ENCODE peak calls at places on chromosomes 16 and 17, in seven cellular contexts. X is CD4-positive, alpha-beta memory T cell; W is colonic mucosa; B is esophagus squamous epithelium; Y is tibial artery; G is A549; V is heart right ventricle. T is an unnamed sample. For H3K4me1, the result is how much of the 10 kb centered on the place peaks cover.

GRCh38 chr16:73713301-73713700 is 583.3 kb upstream of the PSMD7 start:
- DNase-seq in X (no peak), W (no peak), B (no peak), Y (no peak), G (no peak), V (no peak), T (no peak)

GRCh38 chr17:8264320-8264719 is 15.2 kb downstream of the PFAS start:
- DNase-seq in X (no peak), W (no peak), B (no peak), Y (no peak), G (no peak), V (no peak), T (no peak)

GRCh38 chr17:44004761-44005526 is 522 bp downstream of the NAGS start:
- DNase-seq in X (peak), W (peak), B (no peak), Y (no peak), G (no peak), V (no peak), T (no peak)

GRCh38 chr17:55432358-55433028 is 10.9 kb upstream of the MMD start:
- DNase-seq in X (no peak), W (no peak), B (no peak), Y (no peak), G (no peak), V (no peak), T (no peak)

GRCh38 chr16:75566889-75567255 is 693 bp downstream of the GABARAPL2 start:
- DNase-seq in X (peak), W (peak), B (no peak), Y (no peak), G (no peak), V (no peak), T (no peak)

GRCh38 chr17:416293-417206 is 63.9 kb upstream of the RPH3AL start:
- DNase-seq in X (peak), W (no peak), B (no peak), Y (no peak), G (no peak), V (no peak), T (no peak)

GRCh38 chr17:42809250-42809649 is 10.6 kb downstream of the CNTD1 start:
- DNase-seq in X (no peak), W (no peak), B (no peak), Y (peak), G (peak), V (no peak), T (no peak)

GRCh38 chr16:19858006-19858653 is 26.5 kb downstream of the GPRC5B start:
- DNase-seq in X (no peak), W (no peak), B (no peak), Y (no peak), G (no peak), V (no peak), T (no peak)

GRCh38 chr17:61413654-61414133 is 14.1 kb downstream of the TBX2 start:
- DNase-seq in X (no peak), W (no peak), B (no peak), Y (no peak), G (no peak), V (no peak), T (peak)

GRCh38 chr17:1562178-1562643 is 381 bp downstream of the PITPNA start:
- DNase-seq in X (no peak), W (peak), B (no peak), Y (no peak), G (peak), V (peak), T (peak)

GRCh38 chr17:75888484-75888883 is 8.3 kb downstream of the TRIM65 start:
- DNase-seq in X (no peak), W (no peak), B (no peak), Y (no peak), G (no peak), V (no peak), T (no peak)

GRCh38 chr16:57196276-57196675 is 10.1 kb downstream of the RSPRY1 start:
- DNase-seq in X (no peak), W (no peak), B (no peak), Y (no peak), G (no peak), V (no peak), T (no peak)

GRCh38 chr17:39674702-39675389 is 6.6 kb downstream of the PNMT start:
- DNase-seq in X (no peak), W (peak), B (no peak), Y (peak), G (no peak), V (no peak), T (no peak)

GRCh38 chr16:28163699-28164584 is 47.8 kb downstream of the XPO6 start:
- DNase-seq in X (no peak), W (no peak), B (no peak), Y (no peak), G (no peak), V (no peak), T (no peak)

GRCh38 chr16:47072158-47072557 is 71.6 kb downstream of the NETO2 start:
- DNase-seq in X (no peak), W (no peak), B (no peak), Y (no peak), G (no peak), V (no peak), T (no peak)

GRCh38 chr16:48965391-48965790 is 316.2 kb downstream of the CBLN1 start:
- DNase-seq in X (no peak), W (no peak), B (no peak), Y (no peak), G (no peak), V (no peak), T (no peak)

GRCh38 chr16:22663389-22664064 is 150.4 kb upstream of the HS3ST2 start:
- DNase-seq in X (no peak), W (no peak), B (no peak), Y (no peak), G (no peak), V (no peak), T (no peak)

GRCh38 chr16:4391635-4392381 is 20.2 kb downstream of the VASN start:
- DNase-seq in X (no peak), W (no peak), B (no peak), Y (no peak), G (no peak), V (no peak), T (no peak)

GRCh38 chr17:6507535-6507934 is 48.8 kb downstream of the PITPNM3 start:
- DNase-seq in X (no peak), W (peak), B (no peak), Y (no peak), G (peak), V (no peak), T (no peak)

GRCh38 chr16:31052131-31052530 is 18.8 kb downstream of the STX4 start:
- DNase-seq in X (no peak), W (no peak), B (no peak), Y (peak), G (peak), V (no peak), T (peak)

GRCh38 chr16:63080736-63081135 is 1044.5 kb upstream of the CDH8 start:
- DNase-seq in X (no peak), W (no peak), B (no peak), Y (no peak), G (no peak), V (no peak), T (no peak)

GRCh38 chr17:10265100-10265810 is 66.8 kb upstream of the GAS7 start:
- DNase-seq in X (no peak), W (no peak), B (no peak), Y (no peak), G (no peak), V (no peak), T (no peak)

GRCh38 chr17:27630607-27631408 is at the start of gene LGALS9:
- DNase-seq in X (peak), W (peak), B (no peak), Y (no peak), G (no peak), V (peak), T (peak)

GRCh38 chr16:50278251-50278650 is 11.9 kb downstream of the ADCY7 start:
- DNase-seq in X (no peak), W (no peak), B (no peak), Y (no peak), G (no peak), V (no peak), T (no peak)

GRCh38 chr16:73059779-73060178 is 11.9 kb upstream of the ZFHX3 start:
- DNase-seq in X (no peak), W (no peak), B (no peak), Y (no peak), G (no peak), V (no peak), T (no peak)

GRCh38 chr17:2905697-2906595 is 109.7 kb downstream of the RAP1GAP2 start:
- DNase-seq in X (no peak), W (no peak), B (no peak), Y (no peak), G (no peak), V (peak), T (no peak)

GRCh38 chr16:47461598-47462266 is 601 bp downstream of the PHKB start:
- DNase-seq in X (peak), W (peak), B (no peak), Y (no peak), G (peak), V (no peak), T (peak)

GRCh38 chr16:55462241-55462640 is 16.8 kb upstream of the MMP2 start:
- DNase-seq in X (no peak), W (no peak), B (no peak), Y (no peak), G (no peak), V (no peak), T (no peak)

GRCh38 chr16:55465077-55465896 is 13.7 kb upstream of the MMP2 start:
- DNase-seq in X (peak), W (peak), B (peak), Y (peak), G (peak), V (peak), T (peak)

GRCh38 chr16:55467898-55468297 is 11.1 kb upstream of the MMP2 start:
- DNase-seq in X (no peak), W (no peak), B (no peak), Y (no peak), G (no peak), V (no peak), T (no peak)

GRCh38 chr16:55466209-55466608 is 12.8 kb upstream of the MMP2 start:
- DNase-seq in X (no peak), W (no peak), B (no peak), Y (no peak), G (no peak), V (no peak), T (no peak)

GRCh38 chr16:55464375-55464774 is 14.6 kb upstream of the MMP2 start:
- DNase-seq in X (no peak), W (no peak), B (no peak), Y (no peak), G (no peak), V (no peak), T (no peak)
- H3K27ac ChIP-seq in X (no peak), W (no peak), B (no peak), Y (no peak), G (no peak), V (no peak), T (no peak)

DNA sequence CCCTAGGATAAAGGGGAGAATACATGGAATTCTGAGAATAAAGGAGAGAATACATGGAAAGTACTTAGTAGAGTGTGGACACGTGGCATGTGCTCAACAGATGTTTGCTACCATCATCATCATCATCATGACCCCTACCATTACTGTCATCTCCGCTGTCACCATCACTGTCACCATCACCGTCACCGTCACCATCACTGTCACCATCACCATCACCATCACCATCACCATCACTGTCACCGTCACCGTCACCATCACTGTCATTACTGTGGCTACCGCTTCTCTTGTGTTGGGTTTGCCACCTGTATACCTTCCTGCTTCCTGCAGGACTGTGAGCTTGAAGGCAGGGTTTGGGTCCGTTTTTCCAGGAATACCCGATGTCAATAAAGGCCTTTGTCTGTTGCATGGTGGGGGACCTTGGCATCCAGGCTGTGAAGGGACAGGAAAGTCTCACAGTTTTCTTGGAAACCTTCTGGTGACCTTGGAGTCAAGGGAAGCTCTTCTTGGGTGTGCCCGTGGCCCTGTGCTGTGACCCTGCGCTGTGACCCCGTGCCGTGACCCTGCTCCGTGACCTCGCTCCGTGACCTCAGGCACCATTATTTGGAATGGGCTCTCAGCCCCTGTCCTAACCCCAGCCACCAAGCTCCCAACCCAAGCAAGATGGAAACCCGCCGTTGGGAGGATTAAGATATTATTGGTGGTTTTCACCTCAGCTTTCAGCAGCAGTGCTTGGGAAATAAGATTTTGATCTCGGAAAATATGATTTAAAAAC is 14.4 kb downstream of the CMIP start:
- DNase-seq in X (no peak), W (no peak), B (no peak), Y (no peak), G (no peak), V (no peak), T (no peak)
- H3K4me1 ChIP-seq in X (under half), W (under half), B (half or more), Y (under half), G (half or more), V (under half), T (under half)

DNA sequence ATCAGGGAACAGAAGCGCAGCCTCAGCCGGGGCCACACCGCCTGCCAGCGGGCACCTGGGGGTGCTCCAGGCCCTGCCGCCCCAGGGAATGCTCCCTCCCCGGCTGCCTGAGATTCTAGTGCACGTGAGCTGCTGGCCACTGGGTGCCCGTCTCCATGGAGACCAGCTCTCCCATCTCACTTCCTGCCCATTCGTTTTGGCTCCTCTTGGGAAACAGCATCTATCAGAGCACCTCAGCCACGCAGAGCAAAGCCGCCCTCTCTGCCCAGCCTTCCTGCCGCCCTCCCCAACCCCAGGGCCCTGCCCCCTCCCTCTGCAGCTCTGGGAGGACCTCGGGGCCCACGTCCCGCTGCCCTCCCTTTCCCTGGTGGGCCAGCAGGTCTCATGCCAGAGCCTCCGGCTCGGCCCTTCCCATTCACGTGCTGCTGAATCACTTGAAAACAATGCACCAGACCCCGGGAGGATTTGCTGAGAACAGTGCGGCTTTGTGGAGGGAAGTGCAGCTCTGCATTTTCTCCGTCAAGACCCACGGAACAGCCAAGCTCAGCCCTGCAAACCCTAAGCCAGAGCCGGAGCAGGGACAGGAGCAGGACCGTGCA is 19.4 kb downstream of the CEP295NL start:
- DNase-seq in X (no peak), W (peak), B (no peak), Y (peak), G (peak), V (peak), T (peak)
- H3K4me3 ChIP-seq in X (no peak), W (no peak), B (peak), Y (peak), G (peak), V (peak), T (no peak)

GRCh38 chr17:13395346-13395745 is 206.4 kb downstream of the HS3ST3A1 start:
- DNase-seq in X (no peak), W (no peak), B (no peak), Y (no peak), G (no peak), V (no peak), T (no peak)

GRCh38 chr17:13398853-13399252 is 202.9 kb downstream of the HS3ST3A1 start:
- DNase-seq in X (no peak), W (no peak), B (no peak), Y (no peak), G (no peak), V (no peak), T (no peak)

GRCh38 chr17:13393841-13394710 is 207.7 kb downstream of the HS3ST3A1 start:
- DNase-seq in X (no peak), W (no peak), B (no peak), Y (no peak), G (no peak), V (no peak), T (no peak)

GRCh38 chr17:13398091-13398490 is 203.6 kb downstream of the HS3ST3A1 start:
- DNase-seq in X (no peak), W (no peak), B (no peak), Y (no peak), G (no peak), V (no peak), T (no peak)

DNA sequence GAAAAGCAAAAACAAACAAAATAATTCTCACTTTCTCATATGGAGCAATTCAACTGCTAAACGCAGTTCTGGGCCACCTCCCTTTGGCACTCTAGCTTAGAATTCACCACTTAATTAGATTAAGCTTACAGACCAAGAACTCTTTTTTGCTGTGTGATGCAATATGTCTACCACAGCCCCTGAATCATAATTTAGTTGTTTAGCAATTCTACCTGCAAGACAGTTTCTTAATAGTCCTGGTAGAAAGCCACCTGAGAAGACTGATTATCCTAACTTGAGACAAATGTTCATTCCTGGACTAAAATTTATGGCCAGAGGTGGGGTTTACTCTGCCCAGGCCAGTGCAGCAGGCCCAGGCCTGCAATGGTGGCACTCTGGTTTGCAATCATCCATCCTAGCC is 205.9 kb downstream of the HS3ST3A1 start:
- DNase-seq in X (no peak), W (no peak), B (no peak), Y (no peak), G (no peak), V (no peak), T (no peak)
- H3K27ac ChIP-seq in X (no peak), W (no peak), B (peak), Y (no peak), G (no peak), V (no peak), T (no peak)

GRCh38 chr17:57275365-57275764 is 19.0 kb downstream of the MSI2 start:
- DNase-seq in X (no peak), W (no peak), B (no peak), Y (no peak), G (no peak), V (no peak), T (no peak)

GRCh38 chr17:57278740-57279387 is 22.5 kb downstream of the MSI2 start:
- DNase-seq in X (no peak), W (no peak), B (no peak), Y (no peak), G (no peak), V (no peak), T (no peak)

GRCh38 chr17:57277923-57278604 is 21.7 kb downstream of the MSI2 start:
- DNase-seq in X (no peak), W (no peak), B (no peak), Y (no peak), G (no peak), V (no peak), T (no peak)

GRCh38 chr17:57274162-57274561 is 17.8 kb downstream of the MSI2 start:
- DNase-seq in X (no peak), W (no peak), B (no peak), Y (no peak), G (no peak), V (no peak), T (no peak)

DNA sequence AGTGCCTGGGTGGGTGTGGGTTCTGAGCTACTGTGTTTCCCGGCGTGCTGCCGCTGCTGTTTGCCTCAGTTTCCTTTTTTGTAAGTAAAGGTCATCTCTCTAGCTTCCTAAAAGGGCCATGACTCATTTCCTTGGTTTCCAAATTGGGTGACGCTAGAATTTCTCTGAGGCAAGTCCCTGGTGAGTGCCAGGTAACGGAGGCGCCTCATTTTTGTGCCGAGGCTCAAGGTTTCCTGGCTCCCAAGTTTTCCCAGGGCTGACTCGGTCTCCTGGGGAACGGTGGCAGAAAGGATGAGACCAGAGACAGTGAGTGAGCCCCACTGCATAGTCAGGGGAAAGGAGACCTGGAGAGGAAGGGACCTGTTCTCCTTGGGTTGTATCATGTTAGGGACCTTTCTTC is 20.3 kb downstream of the MSI2 start:
- DNase-seq in X (no peak), W (no peak), B (no peak), Y (no peak), G (no peak), V (no peak), T (no peak)
- H3K4me1 ChIP-seq in X (under half), W (under half), B (under half), Y (under half), G (under half), V (under half), T (under half)

GRCh38 chr17:79036609-79037008 is 12.6 kb downstream of the C1QTNF1 start:
- DNase-seq in X (no peak), W (no peak), B (no peak), Y (no peak), G (peak), V (no peak), T (no peak)
- H3K4me3 ChIP-seq in X (no peak), W (no peak), B (no peak), Y (no peak), G (no peak), V (no peak), T (no peak)

GRCh38 chr17:77404812-77405581 is 264.2 kb downstream of the SEC14L1 start:
- DNase-seq in X (peak), W (peak), B (no peak), Y (peak), G (no peak), V (no peak), T (peak)

GRCh38 chr17:77405867-77406513 is 265.2 kb downstream of the SEC14L1 start:
- DNase-seq in X (no peak), W (no peak), B (no peak), Y (no peak), G (no peak), V (no peak), T (no peak)

GRCh38 chr17:77408284-77408683 is 267.5 kb downstream of the SEC14L1 start:
- DNase-seq in X (no peak), W (no peak), B (no peak), Y (no peak), G (no peak), V (no peak), T (no peak)

GRCh38 chr17:77409282-77410161 is 268.8 kb downstream of the SEC14L1 start:
- DNase-seq in X (peak), W (peak), B (no peak), Y (peak), G (no peak), V (peak), T (no peak)

GRCh38 chr17:77407321-77408277 is 266.8 kb downstream of the SEC14L1 start:
- DNase-seq in X (no peak), W (no peak), B (no peak), Y (no peak), G (no peak), V (no peak), T (no peak)
- H3K27ac ChIP-seq in X (peak), W (peak), B (peak), Y (peak), G (peak), V (peak), T (peak)